ENCODE peak calls at places on chromosomes 6 and 20, in six cellular contexts. F is GM23338; G is CD8-positive, alpha-beta T cell; B is H1; K is tibial artery; A is right cardiac atrium. C is an unnamed sample.

GRCh38 chr6:157110620-157111019 is 212.7 kb downstream of the TMEM242 start:
- DNase-seq in B (no peak), F (no peak), A (no peak), K (no peak), G (no peak), C (no peak)

GRCh38 chr6:160766657-160767018 is 64.6 kb downstream of the PLG start:
- DNase-seq in K (no peak), A (no peak), B (no peak), F (no peak), G (no peak), C (no peak)

GRCh38 chr6:6686748-6687601 is 98.5 kb downstream of the LY86 start:
- DNase-seq in G (peak), K (peak), B (peak), F (peak), A (peak), C (peak)

GRCh38 chr6:36127462-36128016 is 2.8 kb upstream of the MAPK13 start:
- DNase-seq in K (peak), B (no peak), F (no peak), G (no peak), A (peak), C (peak)

GRCh38 chr20:641516-641913 is 11.5 kb downstream of the SRXN1 start:
- DNase-seq in G (no peak), K (no peak), B (no peak), A (no peak), F (no peak), C (no peak)

GRCh38 chr6:27066802-27067201 is 180.7 kb upstream of the PRSS16 start:
- DNase-seq in A (no peak), G (no peak), B (no peak), K (no peak), F (no peak), C (no peak)

GRCh38 chr6:124590001-124590400 is 372.2 kb upstream of the RNF217 start:
- DNase-seq in K (no peak), A (no peak), G (no peak), B (no peak), F (no peak), C (no peak)

GRCh38 chr6:124297507-124297906 is 493.8 kb downstream of the NKAIN2 start:
- DNase-seq in B (no peak), K (no peak), F (no peak), G (no peak), A (no peak), C (no peak)

GRCh38 chr6:36946526-36946925 is 8.0 kb upstream of the PI16 start:
- DNase-seq in A (no peak), F (no peak), G (no peak), B (no peak), K (no peak), C (peak)

GRCh38 chr6:98946877-98947410 is 802 bp downstream of the FBXL4 start:
- DNase-seq in K (peak), B (no peak), F (no peak), G (peak), A (peak), C (peak)

GRCh38 chr6:40688214-40688761 is 101.1 kb upstream of the LRFN2 start:
- DNase-seq in F (no peak), G (no peak), A (no peak), B (no peak), K (no peak), C (no peak)

GRCh38 chr6:163572612-163573011 is 158.1 kb downstream of the QKI start:
- DNase-seq in F (peak), A (no peak), K (no peak), G (no peak), B (no peak), C (no peak)

GRCh38 chr6:122722746-122723145 is 56.8 kb upstream of the FABP7 start:
- DNase-seq in K (no peak), A (no peak), G (no peak), B (no peak), F (no peak), C (no peak)

GRCh38 chr20:49649672-49650071 is 64.0 kb downstream of the B4GALT5 start:
- DNase-seq in K (no peak), F (no peak), G (no peak), A (no peak), B (no peak), C (no peak)

GRCh38 chr20:49644980-49645565 is 68.6 kb downstream of the B4GALT5 start:
- DNase-seq in F (no peak), A (no peak), B (no peak), K (no peak), G (no peak), C (no peak)

GRCh38 chr20:49647509-49647908 is 66.2 kb downstream of the B4GALT5 start:
- DNase-seq in G (no peak), F (no peak), A (no peak), B (no peak), K (no peak), C (no peak)

GRCh38 chr20:49646126-49646525 is 67.6 kb downstream of the B4GALT5 start:
- DNase-seq in K (no peak), A (no peak), F (no peak), G (no peak), B (no peak), C (no peak)

GRCh38 chr20:49646528-49646927 is 67.2 kb downstream of the B4GALT5 start:
- DNase-seq in B (no peak), K (no peak), G (no peak), F (no peak), A (no peak), C (no peak)
- H3K27ac ChIP-seq in B (no peak), K (no peak), G (no peak), F (peak), A (no peak), C (no peak)

GRCh38 chr20:4134355-4134834 is 119.0 kb upstream of the RNF24 start:
- DNase-seq in G (no peak), K (no peak), B (no peak), F (no peak), A (no peak), C (no peak)
- H3K27ac ChIP-seq in G (no peak), K (no peak), B (no peak), F (no peak), A (no peak), C (no peak)

DNA sequence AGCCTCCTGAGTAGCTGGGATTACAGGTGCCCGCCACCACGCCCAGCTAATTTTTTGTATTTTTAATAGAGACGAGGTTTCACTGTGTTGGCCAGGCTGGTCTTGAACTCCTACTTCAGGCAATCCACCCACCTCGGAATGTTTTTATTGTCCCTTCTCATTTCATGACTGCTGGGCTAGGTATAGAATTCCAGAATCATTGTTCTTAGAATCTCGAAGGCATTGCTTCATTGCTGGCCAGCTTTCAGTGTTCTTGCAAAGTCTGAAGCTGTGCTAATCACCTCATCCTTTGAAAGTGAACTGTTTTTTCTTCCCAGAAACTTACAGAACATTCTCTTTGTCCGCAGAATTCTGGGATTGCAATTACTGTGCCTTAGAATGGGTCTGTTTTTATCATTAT is 49.0 kb downstream of the PTPN1 start:
- DNase-seq in F (no peak), K (no peak), G (no peak), B (no peak), A (no peak), C (no peak)
- H3K27ac ChIP-seq in F (no peak), K (no peak), G (no peak), B (no peak), A (no peak), C (no peak)

GRCh38 chr6:680666-681374 is 12.1 kb downstream of the EXOC2 start:
- DNase-seq in K (no peak), F (no peak), A (no peak), B (no peak), G (no peak), C (no peak)
- H3K27ac ChIP-seq in K (no peak), F (peak), A (no peak), B (peak), G (no peak), C (no peak)

GRCh38 chr6:146542881-146543210 is 787 bp upstream of the RAB32 start:
- DNase-seq in G (no peak), A (no peak), K (no peak), F (no peak), B (no peak), C (no peak)

GRCh38 chr6:146544783-146545182 is 1.1 kb downstream of the RAB32 start:
- DNase-seq in G (no peak), K (no peak), F (no peak), A (no peak), B (no peak), C (no peak)

GRCh38 chr6:146545608-146546007 is 2.0 kb downstream of the RAB32 start:
- DNase-seq in F (no peak), B (no peak), A (no peak), K (no peak), G (no peak), C (no peak)

GRCh38 chr6:146543211-146543939 is at the start of gene RAB32:
- DNase-seq in K (peak), F (peak), G (peak), B (peak), A (peak), C (peak)

GRCh38 chr6:146543940-146544661 is 468 bp downstream of the RAB32 start:
- DNase-seq in G (no peak), B (no peak), F (peak), K (peak), A (peak), C (no peak)
- H3K27ac ChIP-seq in G (no peak), B (no peak), F (no peak), K (peak), A (peak), C (peak)

GRCh38 chr20:38985060-38985459 is 22.9 kb downstream of the DHX35 start:
- DNase-seq in B (no peak), G (no peak), K (no peak), A (no peak), F (no peak), C (no peak)
- H3K27ac ChIP-seq in B (no peak), G (no peak), K (peak), A (peak), F (no peak), C (no peak)

DNA sequence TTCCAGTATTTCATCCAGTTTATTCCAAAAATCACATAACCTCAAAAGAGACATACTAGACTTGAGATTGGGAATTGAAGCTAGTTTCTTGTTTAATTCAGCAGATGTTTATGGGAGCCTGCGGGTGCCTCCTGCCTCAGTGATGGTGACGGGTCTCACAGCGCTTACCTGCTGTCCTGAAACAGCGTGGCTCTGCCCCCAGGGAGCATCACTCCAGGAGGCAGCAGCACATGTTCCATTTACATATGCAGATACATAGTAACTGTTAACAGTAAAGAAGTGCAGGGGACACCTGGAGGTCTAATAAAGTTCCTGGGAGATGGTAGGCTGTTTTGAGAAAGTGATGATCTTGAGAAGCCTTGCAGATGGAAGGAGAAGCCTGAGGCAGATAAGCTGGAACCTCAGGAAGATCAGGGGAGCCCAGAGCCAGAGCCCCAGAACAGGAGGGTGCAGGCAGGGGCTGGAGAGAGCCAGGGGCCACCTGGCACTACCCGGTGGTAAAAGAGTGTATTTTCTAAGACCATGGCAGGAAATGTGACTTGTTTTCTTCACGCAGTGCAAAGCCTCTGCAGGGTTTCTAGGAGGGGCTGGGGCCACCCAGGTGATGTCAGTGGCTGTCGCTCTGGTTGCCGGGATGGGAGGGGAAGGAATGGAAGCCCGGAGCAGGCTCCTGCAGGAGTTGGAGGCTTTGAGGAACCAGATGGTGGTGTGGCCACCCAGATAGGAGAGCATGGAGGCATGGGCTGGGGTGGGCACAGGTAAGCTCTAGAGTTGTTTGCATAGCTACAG is 24.2 kb upstream of the KIF25 start:
- DNase-seq in G (no peak), K (no peak), A (no peak), F (no peak), B (no peak), C (no peak)
- H3K27ac ChIP-seq in G (no peak), K (no peak), A (no peak), F (no peak), B (no peak), C (no peak)

GRCh38 chr20:31843288-31843687 is 2.1 kb downstream of the FOXS1 start:
- DNase-seq in A (no peak), F (no peak), B (no peak), K (no peak), G (no peak), C (no peak)

GRCh38 chr20:31846793-31847138 is 1.4 kb upstream of the FOXS1 start:
- DNase-seq in F (no peak), A (no peak), B (no peak), K (no peak), G (no peak), C (no peak)

GRCh38 chr20:31843881-31844280 is 1.5 kb downstream of the FOXS1 start:
- DNase-seq in B (no peak), G (no peak), F (no peak), A (no peak), K (no peak), C (no peak)

GRCh38 chr20:31845300-31845863 is at the start of gene FOXS1:
- DNase-seq in K (peak), G (no peak), F (peak), A (peak), B (no peak), C (no peak)

DNA sequence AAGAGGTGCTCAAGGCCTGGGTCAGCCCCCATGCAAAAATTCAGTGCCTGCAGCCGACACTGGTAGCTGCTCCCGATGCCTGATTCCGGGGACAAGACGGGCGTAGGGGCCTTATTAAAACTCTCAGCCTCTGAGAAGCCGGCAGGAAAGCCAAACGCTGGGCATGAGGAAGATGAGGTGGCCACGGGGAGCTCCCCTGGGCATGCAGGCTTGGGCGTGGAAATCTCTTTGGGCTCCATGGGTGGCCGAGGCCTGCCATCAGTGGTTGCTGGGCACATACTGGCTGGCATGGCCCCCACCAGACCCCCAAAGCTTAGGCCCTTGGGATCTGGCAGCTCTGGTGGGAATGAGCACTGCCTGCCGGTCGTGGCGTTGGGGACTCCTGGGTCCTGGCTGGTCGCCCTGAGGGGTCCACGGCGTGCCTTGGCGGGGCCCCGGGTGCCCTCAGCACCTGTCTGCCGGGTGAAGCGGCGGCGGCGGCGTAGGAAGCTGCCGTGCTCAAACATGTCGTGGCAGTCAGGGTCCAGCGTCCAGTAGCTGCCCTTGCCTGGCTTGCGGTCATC is 586 bp downstream of the FOXS1 start:
- DNase-seq in A (no peak), B (no peak), G (no peak), K (no peak), F (no peak), C (no peak)
- H3K27ac ChIP-seq in A (no peak), B (no peak), G (no peak), K (peak), F (no peak), C (no peak)

GRCh38 chr6:133291671-133292070 is 50.5 kb downstream of the EYA4 start:
- DNase-seq in F (no peak), B (no peak), A (no peak), K (no peak), G (no peak), C (no peak)

GRCh38 chr6:133290926-133291325 is 49.8 kb downstream of the EYA4 start:
- DNase-seq in B (no peak), G (no peak), A (no peak), K (no peak), F (no peak), C (no peak)

GRCh38 chr6:133286765-133287164 is 45.6 kb downstream of the EYA4 start:
- DNase-seq in A (no peak), G (no peak), K (no peak), F (peak), B (no peak), C (no peak)

GRCh38 chr6:133288662-133289061 is 47.5 kb downstream of the EYA4 start:
- DNase-seq in F (no peak), A (no peak), K (no peak), G (no peak), B (no peak), C (no peak)

DNA sequence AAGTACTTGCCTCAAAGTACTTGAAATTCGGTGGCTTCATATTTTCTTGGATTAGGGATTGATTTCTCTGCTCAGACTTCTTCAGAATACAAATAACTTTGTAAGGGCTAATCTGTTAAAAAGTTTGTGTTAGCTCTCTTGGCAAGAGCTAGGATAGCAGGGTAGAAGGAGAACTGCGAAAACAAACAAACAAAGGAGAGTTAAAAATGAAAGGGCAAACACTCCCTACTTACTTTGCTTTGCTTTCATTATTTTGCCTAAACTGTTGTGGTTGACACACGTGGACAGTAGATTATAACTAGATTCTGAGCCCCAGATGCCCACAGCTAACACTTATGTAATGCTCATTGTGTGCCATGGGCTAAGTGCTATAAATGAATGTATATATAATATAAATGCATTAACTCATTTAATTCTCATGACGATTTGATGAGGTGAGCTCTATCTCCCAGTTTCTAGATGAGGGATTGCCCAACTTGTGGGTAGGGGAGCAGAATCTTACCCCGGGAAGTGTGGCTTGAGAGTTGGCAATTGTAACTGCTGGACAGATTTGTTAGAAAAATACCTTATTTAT is 48.7 kb downstream of the EYA4 start:
- DNase-seq in A (no peak), G (no peak), B (no peak), F (no peak), K (no peak), C (no peak)
- H3K27ac ChIP-seq in A (no peak), G (no peak), B (no peak), F (no peak), K (no peak), C (no peak)

GRCh38 chr6:3328796-3329195 is 70.0 kb downstream of the PSMG4 start:
- DNase-seq in B (no peak), K (no peak), A (no peak), F (no peak), G (no peak), C (peak)

GRCh38 chr6:3326981-3327380 is 68.2 kb downstream of the PSMG4 start:
- DNase-seq in A (no peak), K (no peak), F (no peak), B (no peak), G (no peak), C (peak)

GRCh38 chr6:3329491-3330051 is 70.8 kb downstream of the PSMG4 start:
- DNase-seq in F (no peak), K (no peak), B (no peak), A (no peak), G (no peak), C (peak)

GRCh38 chr6:3327403-3327802 is 68.7 kb downstream of the PSMG4 start:
- DNase-seq in K (no peak), B (no peak), F (no peak), G (no peak), A (no peak), C (peak)

DNA sequence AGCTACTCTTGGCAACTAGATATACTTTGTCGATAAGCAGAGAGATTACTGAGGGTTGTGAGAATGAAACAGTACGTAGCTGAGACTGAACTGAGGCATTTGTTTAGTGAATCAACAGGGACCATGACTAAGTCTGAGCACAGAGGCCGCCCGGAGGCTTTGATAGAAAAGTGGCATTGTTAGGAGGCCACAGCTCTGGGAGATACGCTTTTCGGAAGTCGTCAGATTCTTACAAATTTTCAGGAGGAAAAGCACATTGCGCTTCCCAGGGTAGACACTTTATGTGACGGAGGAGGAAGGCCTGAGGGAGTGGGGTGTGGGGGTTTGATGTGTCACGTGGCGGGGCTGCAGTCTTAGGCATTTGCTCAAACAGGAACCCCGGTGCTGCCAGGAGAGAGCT is 69.4 kb downstream of the PSMG4 start:
- DNase-seq in F (no peak), G (no peak), B (no peak), A (no peak), K (no peak), C (peak)
- H3K27ac ChIP-seq in F (no peak), G (no peak), B (no peak), A (no peak), K (no peak), C (no peak)

C was measured in spleen.